ENCODE peak calls at places on chromosomes 4 and X, in seven cellular contexts. P is spleen; K is IMR-90; T is activated naive CD4-positive, alpha-beta T cell; G is stimulated activated CD4-positive, alpha-beta T cell treated with anti-CD3 and anti-CD28 coated beads, Interleukin-12 subunit alpha, Interleukin-12 subunit beta, amount 100 ng/mL, for 48 hours; R is thyroid gland; M is HFFc6. E is an unnamed sample.

GRCh38 chr4:108988514-108989195 is 225.8 kb upstream of the ETNPPL start:
- DNase-seq in T (no peak), M (no peak), R (no peak), K (peak; percentile 59), G (no peak), P (no peak), E (no peak)

GRCh38 chr4:158667651-158668198 is 4.0 kb downstream of the C4orf46 start:
- DNase-seq in M (no peak), T (no peak), G (peak; percentile 9), P (no peak), K (peak; percentile 25), R (no peak), E (no peak)

GRCh38 chr4:38314663-38315062 is 349.3 kb upstream of the KLF3 start:
- DNase-seq in G (no peak), R (peak; percentile 15), P (no peak), M (no peak), T (no peak), K (no peak), E (peak; percentile 89)

GRCh38 chr4:2962614-2963184 is 507 bp downstream of the NOP14 start:
- DNase-seq in K (peak; percentile 38), G (no peak), P (no peak), M (peak; percentile 38), T (no peak), R (peak; percentile 57), E (no peak)

GRCh38 chr4:173333658-173334084 is 487 bp downstream of the HMGB2 start:
- DNase-seq in G (peak; percentile 42), P (peak; percentile 94), K (peak; percentile 19), M (peak; percentile 8), T (no peak), R (peak; percentile 66), E (peak; percentile 93)

GRCh38 chrX:45007598-45007997 is 134.6 kb downstream of the KDM6A start:
- DNase-seq in M (no peak), T (no peak), G (no peak), K (no peak), P (no peak), R (no peak), E (no peak)

GRCh38 chr4:7512946-7513345 is 78.2 kb upstream of the PSAPL1 start:
- DNase-seq in K (no peak), M (no peak), R (no peak), P (no peak), T (no peak), G (no peak), E (no peak)

GRCh38 chr4:41692717-41693345 is 55.7 kb downstream of the PHOX2B start:
- DNase-seq in P (no peak), T (no peak), R (peak; percentile 12), G (peak; percentile 7), M (peak; percentile 49), K (peak; percentile 59), E (no peak)

GRCh38 chrX:39915596-39915995 is 182.2 kb downstream of the BCOR start:
- DNase-seq in K (no peak), R (no peak), G (no peak), T (no peak), P (no peak), M (no peak), E (no peak)

GRCh38 chr4:169158860-169159259 is 111.9 kb downstream of the SH3RF1 start:
- DNase-seq in T (no peak), P (no peak), K (no peak), G (no peak), R (no peak), M (no peak), E (no peak)

GRCh38 chr4:86857341-86858052 is 8.3 kb upstream of the SLC10A6 start:
- DNase-seq in K (no peak), T (no peak), M (no peak), R (no peak), P (no peak), G (no peak), E (no peak)

GRCh38 chr4:174437324-174437723 is 85.0 kb downstream of the HPGD start:
- DNase-seq in P (no peak), K (peak; percentile 36), G (no peak), T (no peak), M (no peak), R (no peak), E (no peak)

GRCh38 chrX:20285513-20285912 is 18.8 kb upstream of the RPS6KA3 start:
- DNase-seq in G (no peak), T (no peak), P (no peak), K (peak; percentile 30), R (no peak), M (no peak), E (no peak)

GRCh38 chr4:686371-687040 is 2.4 kb downstream of the SLC49A3 start:
- DNase-seq in G (no peak), T (no peak), P (peak; percentile 83), K (no peak), M (no peak), R (no peak), E (peak; percentile 78)